ENCODE peak calls at places on chromosomes 5 and 9, in five cellular contexts. One of them, this sample, is unnamed.

GRCh38 chr9:13728121-13728520 is 448.6 kb upstream of the MPDZ start:
- DNase-seq in body of pancreas: no peak
- DNase-seq in choroid plexus epithelial cell: no peak
- DNase-seq in lower lobe of right lung: no peak
- DNase-seq in GM23338: no peak
- DNase-seq in this sample: no peak

GRCh38 chr5:135356522-135357318 is 42.3 kb downstream of the MACROH2A1 start:
- DNase-seq in body of pancreas: peak
- DNase-seq in choroid plexus epithelial cell: peak
- DNase-seq in lower lobe of right lung: no peak
- DNase-seq in GM23338: no peak
- DNase-seq in this sample: peak

GRCh38 chr9:110206388-110206787 is 1.6 kb downstream of the C9orf152 start:
- DNase-seq in body of pancreas: peak
- DNase-seq in choroid plexus epithelial cell: no peak
- DNase-seq in lower lobe of right lung: peak
- DNase-seq in GM23338: no peak
- DNase-seq in this sample: no peak

GRCh38 chr9:12882430-12882829 is 107.6 kb downstream of the LURAP1L start:
- DNase-seq in body of pancreas: no peak
- DNase-seq in choroid plexus epithelial cell: peak
- DNase-seq in lower lobe of right lung: no peak
- DNase-seq in GM23338: no peak
- DNase-seq in this sample: peak

GRCh38 chr5:56279979-56280378 is 46.8 kb upstream of the ANKRD55 start:
- DNase-seq in body of pancreas: peak
- DNase-seq in choroid plexus epithelial cell: peak
- DNase-seq in lower lobe of right lung: no peak
- DNase-seq in GM23338: no peak
- DNase-seq in this sample: peak

GRCh38 chr9:114005371-114006154 is 72.5 kb downstream of the AMBP start:
- DNase-seq in body of pancreas: peak
- DNase-seq in choroid plexus epithelial cell: no peak
- DNase-seq in lower lobe of right lung: no peak
- DNase-seq in GM23338: no peak
- DNase-seq in this sample: no peak

GRCh38 chr5:56179442-56179841 is 53.7 kb downstream of the ANKRD55 start:
- DNase-seq in body of pancreas: no peak
- DNase-seq in choroid plexus epithelial cell: no peak
- DNase-seq in lower lobe of right lung: no peak
- DNase-seq in GM23338: no peak
- DNase-seq in this sample: no peak

GRCh38 chr5:177024559-177024958 is 2.1 kb downstream of the ZNF346 start:
- DNase-seq in body of pancreas: no peak
- DNase-seq in choroid plexus epithelial cell: peak
- DNase-seq in lower lobe of right lung: no peak
- DNase-seq in GM23338: no peak
- DNase-seq in this sample: no peak

GRCh38 chr5:172418847-172419810 is 35.2 kb downstream of the SH3PXD2B start:
- DNase-seq in body of pancreas: peak
- DNase-seq in choroid plexus epithelial cell: no peak
- DNase-seq in lower lobe of right lung: no peak
- DNase-seq in GM23338: no peak
- DNase-seq in this sample: no peak

GRCh38 chr9:7536310-7536939 is 263.2 kb downstream of the DMAC1 start:
- DNase-seq in body of pancreas: peak
- DNase-seq in choroid plexus epithelial cell: peak
- DNase-seq in lower lobe of right lung: peak
- DNase-seq in GM23338: peak
- DNase-seq in this sample: no peak

GRCh38 chr5:180173875-180174586 is 35.0 kb downstream of the RASGEF1C start:
- DNase-seq in body of pancreas: no peak
- DNase-seq in choroid plexus epithelial cell: peak
- DNase-seq in lower lobe of right lung: no peak
- DNase-seq in GM23338: no peak
- DNase-seq in this sample: no peak

GRCh38 chr5:6899215-6899614 is 186.0 kb downstream of the TENT4A start:
- DNase-seq in body of pancreas: peak
- DNase-seq in choroid plexus epithelial cell: no peak
- DNase-seq in lower lobe of right lung: no peak
- DNase-seq in GM23338: no peak
- DNase-seq in this sample: no peak

GRCh38 chr9:91676042-91676441 is 252.4 kb upstream of the NFIL3 start:
- DNase-seq in body of pancreas: no peak
- DNase-seq in choroid plexus epithelial cell: no peak
- DNase-seq in lower lobe of right lung: no peak
- DNase-seq in GM23338: no peak
- DNase-seq in this sample: peak

GRCh38 chr5:142839711-142840441 is 69.7 kb downstream of the ARHGAP26 start:
- DNase-seq in body of pancreas: peak
- DNase-seq in choroid plexus epithelial cell: peak
- DNase-seq in lower lobe of right lung: no peak
- DNase-seq in GM23338: no peak
- DNase-seq in this sample: no peak

GRCh38 chr9:22976454-22976853 is 529.8 kb downstream of the DMRTA1 start:
- DNase-seq in body of pancreas: no peak
- DNase-seq in choroid plexus epithelial cell: no peak
- DNase-seq in lower lobe of right lung: no peak
- DNase-seq in GM23338: no peak
- DNase-seq in this sample: peak

GRCh38 chr9:24041294-24041693 is 215.3 kb upstream of the ELAVL2 start:
- DNase-seq in body of pancreas: no peak
- DNase-seq in choroid plexus epithelial cell: no peak
- DNase-seq in lower lobe of right lung: no peak
- DNase-seq in GM23338: no peak
- DNase-seq in this sample: no peak

GRCh38 chr9:74277532-74277931 is 219.6 kb upstream of the RORB start:
- DNase-seq in body of pancreas: no peak
- DNase-seq in choroid plexus epithelial cell: no peak
- DNase-seq in lower lobe of right lung: no peak
- DNase-seq in GM23338: no peak
- DNase-seq in this sample: no peak

GRCh38 chr9:85741875-85742629 is at the start of gene AGTPBP1:
- DNase-seq in body of pancreas: peak
- DNase-seq in choroid plexus epithelial cell: peak
- DNase-seq in lower lobe of right lung: peak
- DNase-seq in GM23338: peak
- DNase-seq in this sample: peak
- TF ChIP-seq CTCF in body of pancreas: peak
- TF ChIP-seq CTCF in choroid plexus epithelial cell: peak
- TF ChIP-seq CTCF in lower lobe of right lung: no peak
- TF ChIP-seq CTCF in GM23338: peak
- TF ChIP-seq CTCF in this sample: no peak

GRCh38 chr9:68704804-68705635 is at the start of gene PIP5K1B:
- DNase-seq in body of pancreas: peak
- DNase-seq in choroid plexus epithelial cell: peak
- DNase-seq in lower lobe of right lung: peak
- DNase-seq in GM23338: peak
- DNase-seq in this sample: peak
- TF ChIP-seq CTCF in body of pancreas: no peak
- TF ChIP-seq CTCF in choroid plexus epithelial cell: no peak
- TF ChIP-seq CTCF in lower lobe of right lung: peak
- TF ChIP-seq CTCF in GM23338: no peak
- TF ChIP-seq CTCF in this sample: no peak

GRCh38 chr5:131634666-131634995 is 398 bp downstream of the RAPGEF6 start:
- DNase-seq in body of pancreas: peak
- DNase-seq in choroid plexus epithelial cell: peak
- DNase-seq in lower lobe of right lung: no peak
- DNase-seq in GM23338: peak
- DNase-seq in this sample: peak
- TF ChIP-seq CTCF in body of pancreas: peak
- TF ChIP-seq CTCF in choroid plexus epithelial cell: peak
- TF ChIP-seq CTCF in lower lobe of right lung: no peak
- TF ChIP-seq CTCF in GM23338: no peak
- TF ChIP-seq CTCF in this sample: peak

GRCh38 chr5:140360681-140361479 is 886 bp downstream of the SLC4A9 start:
- DNase-seq in body of pancreas: no peak
- DNase-seq in choroid plexus epithelial cell: no peak
- DNase-seq in lower lobe of right lung: no peak
- DNase-seq in GM23338: no peak
- DNase-seq in this sample: no peak

GRCh38 chr5:140360101-140360500 is at the start of gene SLC4A9:
- DNase-seq in body of pancreas: no peak
- DNase-seq in choroid plexus epithelial cell: no peak
- DNase-seq in lower lobe of right lung: no peak
- DNase-seq in GM23338: no peak
- DNase-seq in this sample: no peak

GRCh38 chr5:140356878-140357730 is 2.9 kb upstream of the SLC4A9 start:
- DNase-seq in body of pancreas: no peak
- DNase-seq in choroid plexus epithelial cell: no peak
- DNase-seq in lower lobe of right lung: no peak
- DNase-seq in GM23338: no peak
- DNase-seq in this sample: no peak

GRCh38 chr5:140357731-140358093 is 2.3 kb upstream of the SLC4A9 start:
- DNase-seq in body of pancreas: peak
- DNase-seq in choroid plexus epithelial cell: peak
- DNase-seq in lower lobe of right lung: peak
- DNase-seq in GM23338: peak
- DNase-seq in this sample: peak

DNA sequence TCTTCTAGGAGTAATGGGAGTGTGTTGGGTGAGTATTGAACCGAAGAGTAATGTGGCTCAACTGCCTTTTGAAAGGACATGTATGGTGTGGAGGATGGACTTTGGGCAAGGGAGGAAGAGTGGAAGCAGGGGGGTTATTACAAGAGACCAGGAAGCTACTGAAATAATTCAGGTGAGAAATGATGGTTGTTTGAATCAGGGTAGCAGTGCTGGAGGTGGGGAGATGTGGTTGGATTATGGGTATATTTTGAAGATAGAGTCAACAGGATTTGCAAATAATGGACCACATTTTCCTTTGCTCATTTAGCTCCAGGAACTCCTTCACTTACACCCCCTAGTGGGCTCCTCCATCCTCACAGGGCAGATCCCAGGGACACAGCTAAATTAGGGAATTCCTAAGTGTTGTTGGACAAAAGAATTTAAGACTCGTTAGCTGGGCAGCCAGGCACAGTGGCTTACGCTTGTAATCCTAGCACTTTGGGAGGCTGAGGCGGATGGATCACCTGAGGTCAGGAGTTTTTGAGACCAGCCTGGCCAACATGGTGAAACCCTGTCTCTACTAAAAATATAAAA is 1.2 kb upstream of the SLC4A9 start:
- DNase-seq in body of pancreas: no peak
- DNase-seq in choroid plexus epithelial cell: peak
- DNase-seq in lower lobe of right lung: no peak
- DNase-seq in GM23338: peak
- DNase-seq in this sample: peak
- TF ChIP-seq CTCF in body of pancreas: no peak
- TF ChIP-seq CTCF in choroid plexus epithelial cell: peak
- TF ChIP-seq CTCF in lower lobe of right lung: peak
- TF ChIP-seq CTCF in GM23338: peak
- TF ChIP-seq CTCF in this sample: peak

GRCh38 chr9:94993141-94993820 is 266.8 kb downstream of the AOPEP start:
- DNase-seq in body of pancreas: no peak
- DNase-seq in choroid plexus epithelial cell: no peak
- DNase-seq in lower lobe of right lung: no peak
- DNase-seq in GM23338: no peak
- DNase-seq in this sample: no peak
- TF ChIP-seq CTCF in body of pancreas: no peak
- TF ChIP-seq CTCF in choroid plexus epithelial cell: no peak
- TF ChIP-seq CTCF in lower lobe of right lung: no peak
- TF ChIP-seq CTCF in GM23338: no peak
- TF ChIP-seq CTCF in this sample: no peak

GRCh38 chr9:18626046-18626698 is 152.2 kb downstream of the ADAMTSL1 start:
- DNase-seq in body of pancreas: no peak
- DNase-seq in choroid plexus epithelial cell: no peak
- DNase-seq in lower lobe of right lung: no peak
- DNase-seq in GM23338: no peak
- DNase-seq in this sample: no peak
- TF ChIP-seq CTCF in body of pancreas: no peak
- TF ChIP-seq CTCF in choroid plexus epithelial cell: no peak
- TF ChIP-seq CTCF in lower lobe of right lung: no peak
- TF ChIP-seq CTCF in GM23338: peak
- TF ChIP-seq CTCF in this sample: no peak

DNA sequence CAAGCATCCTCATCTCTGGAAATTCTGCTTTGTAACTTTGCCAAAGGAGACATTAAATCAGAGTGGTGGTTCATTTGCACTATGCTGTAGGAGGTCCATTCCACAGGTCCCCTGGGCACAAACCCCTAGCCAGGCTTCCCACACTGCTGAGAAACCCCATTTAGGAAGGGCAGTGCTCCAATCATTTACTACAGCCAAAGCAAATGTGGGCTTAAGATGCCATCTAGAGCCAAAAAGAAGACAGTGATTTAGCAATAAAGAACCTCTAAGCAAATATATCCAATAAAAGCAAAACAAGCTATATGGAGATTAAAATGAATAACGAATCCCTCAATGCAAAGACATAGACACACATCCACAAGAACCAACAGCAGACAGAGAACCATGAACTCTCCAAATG is 129.0 kb upstream of the ALDH1B1 start:
- DNase-seq in body of pancreas: no peak
- DNase-seq in choroid plexus epithelial cell: peak
- DNase-seq in lower lobe of right lung: no peak
- DNase-seq in GM23338: peak
- DNase-seq in this sample: peak
- TF ChIP-seq CTCF in body of pancreas: peak
- TF ChIP-seq CTCF in choroid plexus epithelial cell: peak
- TF ChIP-seq CTCF in lower lobe of right lung: peak
- TF ChIP-seq CTCF in GM23338: peak
- TF ChIP-seq CTCF in this sample: peak

GRCh38 chr9:79447308-79447605 is 124.5 kb upstream of the TLE4 start:
- DNase-seq in body of pancreas: no peak
- DNase-seq in choroid plexus epithelial cell: no peak
- DNase-seq in lower lobe of right lung: no peak
- DNase-seq in GM23338: no peak
- DNase-seq in this sample: no peak
- TF ChIP-seq CTCF in body of pancreas: no peak
- TF ChIP-seq CTCF in choroid plexus epithelial cell: no peak
- TF ChIP-seq CTCF in lower lobe of right lung: no peak
- TF ChIP-seq CTCF in GM23338: no peak
- TF ChIP-seq CTCF in this sample: no peak

DNA sequence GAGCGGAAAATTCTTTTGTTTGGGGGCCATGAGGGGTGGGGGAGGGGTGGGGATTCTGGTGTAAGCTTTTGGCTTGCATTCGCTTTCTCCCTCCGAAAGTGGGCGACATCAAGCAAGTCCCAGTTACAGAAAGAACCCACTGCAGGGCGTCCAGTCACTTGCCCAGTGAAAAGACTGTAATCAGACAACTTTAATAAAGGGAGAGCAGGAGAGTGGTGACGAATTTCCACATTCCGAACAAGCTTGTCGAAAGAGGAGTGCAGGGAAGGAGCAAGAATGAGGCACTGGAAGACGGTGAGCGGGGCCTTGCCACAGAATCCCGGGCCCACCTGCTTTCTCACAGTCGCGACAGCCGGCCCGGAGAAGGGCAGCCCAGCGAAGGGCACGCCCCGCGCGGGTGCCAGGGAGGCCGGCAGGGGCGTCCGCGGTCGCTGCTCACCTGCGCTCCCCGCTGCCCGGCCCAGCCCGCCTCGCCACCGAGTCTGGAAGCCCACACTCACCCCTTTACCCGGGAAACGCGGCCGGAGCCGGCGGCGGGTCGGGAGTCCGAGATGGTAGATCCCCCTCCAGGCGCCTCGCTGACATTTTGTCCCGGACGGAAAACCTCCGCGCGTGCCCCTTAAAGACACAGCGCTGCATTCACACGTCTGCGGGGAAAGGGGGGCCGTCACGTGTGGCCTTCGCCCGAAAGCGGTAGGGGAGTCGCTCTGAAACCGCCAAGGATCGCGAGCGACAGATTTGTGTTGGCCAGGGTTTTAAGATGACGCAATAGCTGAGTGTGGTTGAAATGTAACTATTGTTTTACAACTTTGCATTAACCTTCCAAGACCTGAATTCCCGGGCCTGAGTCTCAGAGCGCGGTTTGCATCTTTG is at the start of gene ZBED3:
- DNase-seq in body of pancreas: peak
- DNase-seq in choroid plexus epithelial cell: peak
- DNase-seq in lower lobe of right lung: peak
- DNase-seq in GM23338: peak
- DNase-seq in this sample: peak
- TF ChIP-seq CTCF in body of pancreas: peak
- TF ChIP-seq CTCF in choroid plexus epithelial cell: peak
- TF ChIP-seq CTCF in lower lobe of right lung: no peak
- TF ChIP-seq CTCF in GM23338: peak
- TF ChIP-seq CTCF in this sample: peak

This sample was measured in HFFc6.